ENCODE peak calls at places on chromosomes 6 and 20, in five cellular contexts. F, W, Z, D and C are unnamed samples.
A peak's percentile ranks its signal among the peaks of the same experiment; 100 is the strongest.

GRCh38 chr20:57930328-57930727 is 220.5 kb upstream of the PMEPA1 start:
- DNase-seq in Z (no peak), F (no peak), W (no peak), D (no peak), C (no peak)

GRCh38 chr6:122615409-122615808 is 5.2 kb downstream of the PKIB start:
- DNase-seq in W (no peak), Z (no peak), F (no peak), D (no peak), C (no peak)

GRCh38 chr6:11759995-11760394 is 18.6 kb downstream of the ADTRP start:
- DNase-seq in W (no peak), F (no peak), D (no peak), Z (no peak), C (no peak)

GRCh38 chr20:36491901-36492617 is 49.3 kb upstream of the MYL9 start:
- DNase-seq in Z (no peak), D (peak; percentile 71), F (no peak), W (no peak), C (peak; percentile 37)

GRCh38 chr6:33994198-33995045 is 151.5 kb downstream of the GRM4 start:
- DNase-seq in Z (no peak), D (peak; percentile 41), F (no peak), W (peak; percentile 35), C (no peak)

GRCh38 chr6:107823047-107823557 is 1.0 kb downstream of the SCML4 start:
- DNase-seq in W (no peak), Z (no peak), F (no peak), D (no peak), C (no peak)

GRCh38 chr6:28737750-28738395 is 185.9 kb downstream of the TRIM27 start:
- DNase-seq in F (no peak), W (no peak), D (peak; percentile 81), Z (no peak), C (no peak)

GRCh38 chr6:140485740-140486467 is 1111.5 kb upstream of the CITED2 start:
- DNase-seq in Z (peak; percentile 40), W (no peak), F (no peak), D (no peak), C (no peak)

GRCh38 chr6:41771058-41771983 is 8.4 kb downstream of the FRS3 start:
- DNase-seq in Z (no peak), D (no peak), F (no peak), W (peak; percentile 33), C (no peak)

GRCh38 chr6:11217360-11218076 is 14.9 kb downstream of the NEDD9 start:
- DNase-seq in W (no peak), Z (peak; percentile 59), D (no peak), F (no peak), C (peak; percentile 76)

GRCh38 chr6:152637422-152638047 is 373 bp upstream of the SYNE1 start:
- DNase-seq in Z (no peak), F (no peak), D (no peak), W (no peak), C (no peak)

GRCh38 chr6:76420094-76420493 is 347.6 kb upstream of the IMPG1 start:
- DNase-seq in D (no peak), Z (no peak), W (no peak), F (no peak), C (no peak)

GRCh38 chr6:148999921-149000589 is 253.2 kb downstream of the UST start:
- DNase-seq in F (no peak), W (no peak), D (no peak), Z (peak; percentile 38), C (no peak)

GRCh38 chr6:21317634-21318033 is 275.9 kb upstream of the SOX4 start:
- DNase-seq in W (no peak), F (no peak), D (no peak), Z (no peak), C (no peak)

GRCh38 chr6:30640481-30640880 is 6.5 kb upstream of the C6orf136 start:
- DNase-seq in W (no peak), F (no peak), D (no peak), Z (no peak), C (no peak)

DNA sequence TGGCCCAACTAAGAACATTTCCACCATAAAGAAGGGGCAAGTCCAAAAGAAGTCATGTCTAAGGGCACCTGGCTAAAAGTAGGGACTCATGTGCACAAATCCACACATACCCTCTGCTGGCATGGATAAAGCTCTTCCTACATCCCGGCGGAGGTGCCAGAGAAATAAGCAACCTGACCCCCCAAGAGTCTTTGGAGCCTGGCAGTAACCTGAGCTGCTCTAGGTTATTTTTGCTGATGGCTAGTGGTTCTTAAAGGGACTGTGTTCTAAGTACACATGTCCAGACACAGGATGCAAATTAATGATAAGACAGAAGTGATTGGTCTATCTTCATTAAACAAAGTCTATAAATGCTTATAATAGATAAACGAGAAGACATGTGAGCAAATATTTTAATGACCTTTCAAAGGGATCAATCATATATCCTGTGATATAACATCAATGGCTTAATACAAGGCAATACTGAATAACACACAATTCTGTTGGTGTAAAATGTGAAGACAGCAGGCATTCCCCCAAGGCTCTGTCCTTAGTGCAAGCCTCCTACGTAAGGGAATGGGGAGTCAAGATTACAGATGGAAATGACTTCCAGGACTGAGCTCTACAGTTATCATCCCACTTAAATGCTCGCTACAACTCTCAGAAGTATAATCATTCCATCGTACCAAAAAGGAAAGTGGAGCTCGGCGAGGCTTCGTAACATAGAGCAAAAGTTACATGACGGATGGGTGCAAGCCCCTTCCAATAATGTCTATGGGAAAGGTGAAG is 52.5 kb downstream of the HIVEP2 start:
- DNase-seq in W (no peak), Z (no peak), D (no peak), F (no peak), C (no peak)
- H3K4me3 ChIP-seq in W (no peak overlapping the region), Z (no peak overlapping the region), D (no peak overlapping the region), F (no peak overlapping the region), C (no peak overlapping the region)

DNA sequence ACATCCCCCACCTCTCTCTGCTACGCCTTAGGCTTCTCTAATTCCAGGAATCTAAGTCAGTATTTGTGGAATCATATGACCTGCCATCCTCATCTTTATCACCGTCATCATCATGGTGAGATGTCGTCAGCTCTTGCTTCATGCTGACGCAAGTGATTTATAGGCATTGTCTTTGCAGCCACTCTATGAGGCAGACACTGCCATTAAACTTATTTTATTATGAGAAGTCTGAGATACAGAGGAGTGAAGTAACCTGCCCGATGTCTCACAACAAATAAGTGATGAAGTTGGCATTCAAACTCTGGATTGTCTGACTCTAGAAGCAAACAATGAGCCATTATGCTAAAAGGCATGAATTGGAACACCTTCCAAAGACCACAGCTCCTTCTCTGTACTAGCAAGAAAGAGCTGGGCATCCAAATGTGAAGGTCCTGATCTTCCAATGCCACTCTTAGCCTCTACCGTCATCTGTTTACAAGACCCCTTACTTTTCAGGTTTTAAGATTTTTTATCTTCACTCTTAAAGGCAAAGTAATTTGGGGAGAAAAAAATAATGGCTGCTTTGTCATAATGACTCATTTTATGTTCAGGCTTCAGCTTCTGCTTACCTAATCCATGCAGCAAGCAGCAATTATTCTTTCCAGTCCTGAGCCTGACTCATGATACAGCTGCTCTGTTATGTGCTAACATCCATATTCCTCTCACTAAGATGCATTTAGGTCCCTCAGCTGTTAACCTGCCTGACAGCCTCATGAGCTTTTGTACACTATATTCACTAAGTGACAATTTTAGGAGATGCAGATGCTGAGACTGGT is 113.7 kb upstream of the BCLAF1 start:
- DNase-seq in W (no peak), Z (no peak), F (no peak), D (no peak), C (no peak)
- H3K4me3 ChIP-seq in W (no peak overlapping the region), Z (no peak overlapping the region), F (no peak overlapping the region), D (no peak overlapping the region), C (no peak overlapping the region)

DNA sequence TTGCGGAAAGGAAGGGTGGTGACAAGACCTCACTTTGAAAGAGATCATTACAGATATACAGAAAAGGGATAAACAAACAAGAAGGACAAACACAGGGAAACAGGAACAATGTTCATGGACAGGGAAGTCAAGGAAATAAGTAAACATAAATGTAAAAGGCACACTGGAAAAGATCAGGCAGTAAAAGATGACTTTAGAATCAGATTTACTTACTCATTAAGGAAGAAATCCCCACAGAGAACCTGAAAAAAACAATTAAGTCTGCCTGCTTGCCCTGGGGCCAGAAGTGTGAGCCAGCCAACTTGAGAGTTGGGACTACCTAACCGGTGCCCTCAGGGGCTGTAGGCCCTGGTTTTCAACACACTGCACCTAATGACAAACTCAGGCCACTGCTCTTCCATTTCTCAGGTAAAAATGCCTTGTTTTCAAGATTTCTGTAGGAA is 1.7 kb downstream of the APMAP start:
- DNase-seq in D (peak; percentile 41), Z (peak; percentile 22), W (no peak), F (no peak), C (no peak)
- H3K4me3 ChIP-seq in D (peak overlapping the region; percentile 93), Z (peak overlapping the region; percentile 89), W (no peak overlapping the region), F (peak overlapping the region; percentile 68), C (no peak overlapping the region)

DNA sequence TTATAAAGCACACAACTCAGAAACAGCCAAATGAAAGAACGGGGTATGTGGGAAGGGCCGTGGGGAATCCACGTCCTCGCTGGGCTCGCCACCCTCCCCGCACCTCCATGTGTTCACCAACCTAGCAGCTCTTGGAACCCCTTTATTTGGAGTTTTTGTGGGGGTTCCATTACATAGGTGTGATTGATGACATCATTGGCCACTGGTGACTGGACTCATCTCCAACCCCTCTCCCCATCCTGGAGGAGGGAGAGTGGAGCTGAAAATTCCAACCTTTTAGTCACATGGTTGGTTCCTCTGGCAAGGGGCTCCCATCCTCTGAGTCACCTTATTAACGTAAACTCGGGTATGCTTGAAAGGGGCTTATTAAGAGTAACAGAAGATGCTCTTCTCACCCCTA is 592.0 kb upstream of the FLRT3 start:
- DNase-seq in D (no peak), Z (no peak), W (no peak), F (no peak), C (no peak)
- H3K4me3 ChIP-seq in D (no peak overlapping the region), Z (no peak overlapping the region), W (no peak overlapping the region), F (no peak overlapping the region), C (no peak overlapping the region)

GRCh38 chr20:53643031-53643832 is 49.6 kb upstream of the ZNF217 start:
- DNase-seq in W (no peak), F (no peak), D (no peak), Z (peak; percentile 52), C (peak; percentile 34)
- H3K4me3 ChIP-seq in W (no peak overlapping the region), F (no peak overlapping the region), D (no peak overlapping the region), Z (peak overlapping the region; percentile 14), C (no peak overlapping the region)

GRCh38 chr20:49814057-49814675 is 1.5 kb downstream of the SLC9A8 start:
- DNase-seq in Z (no peak), F (no peak), W (no peak), D (no peak), C (no peak)
- H3K4me3 ChIP-seq in Z (peak overlapping the region; percentile 74), F (peak overlapping the region; percentile 92), W (no peak overlapping the region), D (no peak overlapping the region), C (no peak overlapping the region)